ENCODE peak calls at places on chromosome 10, in ten cellular contexts. I is pancreas; U is CD8-positive, alpha-beta memory T cell; W is CD4-positive, alpha-beta T cell; B is IMR-90; X is stomach; D is MM.1S; G is colonic mucosa; F is breast epithelium; V is small intestine. K is an unnamed sample.

GRCh38 chr10:124243702-124244121 is 150.3 kb upstream of the CHST15 start:
- DNase-seq in I (no peak), U (no peak), G (no peak), X (peak; percentile 24), F (no peak), W (no peak), D (no peak), B (no peak), V (no peak), K (no peak)

GRCh38 chr10:19480296-19480695 is 335.9 kb upstream of the PLXDC2 start:
- DNase-seq in U (no peak), G (no peak), F (no peak), W (no peak), X (no peak), I (no peak), V (peak; percentile 15), B (peak; percentile 6), D (no peak), K (no peak)

GRCh38 chr10:58641708-58642107 is 129.0 kb downstream of the BICC1 start:
- DNase-seq in B (peak; percentile 88), G (no peak), U (no peak), F (no peak), I (no peak), X (no peak), D (no peak), V (no peak), W (no peak), K (no peak)

GRCh38 chr10:73368238-73368637 is 9.6 kb upstream of the CFAP70 start:
- DNase-seq in W (no peak), F (no peak), B (no peak), U (no peak), X (no peak), I (no peak), V (no peak), G (no peak), D (no peak), K (no peak)

GRCh38 chr10:73060738-73061635 is 35.7 kb downstream of the P4HA1 start:
- DNase-seq in W (no peak), I (no peak), B (peak; percentile 8), X (no peak), G (no peak), U (no peak), D (peak; percentile 73), V (peak; percentile 70), F (no peak), K (no peak)

GRCh38 chr10:114577133-114577532 is 80.9 kb downstream of the ABLIM1 start:
- DNase-seq in F (no peak), D (no peak), B (peak; percentile 93), I (no peak), W (no peak), V (no peak), U (no peak), X (no peak), G (no peak), K (no peak)

GRCh38 chr10:70984986-70985719 is 96.8 kb upstream of the PCBD1 start:
- DNase-seq in G (no peak), U (no peak), I (no peak), B (no peak), V (no peak), F (no peak), W (no peak), D (no peak), X (no peak), K (no peak)

GRCh38 chr10:69650589-69651261 is 20.7 kb downstream of the FAM241B start:
- DNase-seq in D (no peak), F (no peak), U (peak; percentile 9), I (no peak), G (no peak), W (no peak), V (no peak), B (no peak), X (no peak), K (no peak)

GRCh38 chr10:70617798-70618568 is 15.4 kb upstream of the PRF1 start:
- DNase-seq in G (no peak), V (no peak), D (no peak), F (no peak), W (no peak), I (no peak), X (no peak), U (no peak), B (peak; percentile 44), K (no peak)

GRCh38 chr10:101063548-101064414 is 2.0 kb downstream of the KAZALD1 start:
- DNase-seq in X (no peak), U (no peak), I (no peak), G (no peak), D (peak; percentile 3), V (no peak), F (no peak), W (no peak), B (no peak), K (no peak)

GRCh38 chr10:43209651-43210141 is 57.2 kb downstream of the RASGEF1A start:
- DNase-seq in F (peak; percentile 46), W (no peak), I (no peak), U (no peak), B (no peak), D (no peak), G (no peak), V (no peak), X (no peak), K (peak; percentile 5)

DNA sequence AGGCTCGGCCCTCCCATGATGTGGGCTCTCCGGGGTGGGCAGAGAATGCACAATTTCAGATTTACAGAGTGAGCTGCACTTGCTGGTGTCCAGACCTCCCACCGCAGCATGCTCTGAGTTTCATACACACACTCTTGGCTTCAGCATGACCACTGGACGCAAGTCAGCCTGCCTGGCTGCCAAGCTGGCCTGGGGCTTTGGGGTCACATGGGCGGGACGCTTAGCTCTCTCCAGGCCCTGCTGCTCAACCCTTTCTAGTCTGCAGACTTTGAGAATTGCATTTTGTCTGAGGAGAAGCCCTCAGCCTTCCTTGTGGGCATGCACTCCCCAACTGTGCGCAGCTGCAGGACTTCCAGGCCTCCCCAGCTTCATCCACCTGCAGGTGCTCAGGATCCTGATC is 5.7 kb downstream of the CYP2E1 start:
- DNase-seq in G (no peak), U (no peak), V (no peak), X (no peak), F (no peak), D (no peak), B (no peak), W (no peak), I (no peak), K (no peak)
- H3K9me3 ChIP-seq in G (no peaks in the 10 kb centered on the region), U (no peaks in the 10 kb centered on the region), V (no peaks in the 10 kb centered on the region), X (no peaks in the 10 kb centered on the region), F (no peaks in the 10 kb centered on the region), D (no peaks in the 10 kb centered on the region), B (no peaks in the 10 kb centered on the region), W (no peaks in the 10 kb centered on the region), I (no peaks in the 10 kb centered on the region), K (no peaks in the 10 kb centered on the region)

GRCh38 chr10:105990529-105990928 is 1174.0 kb downstream of the SORCS1 start:
- DNase-seq in G (no peak), I (no peak), D (no peak), V (no peak), W (no peak), B (no peak), F (no peak), X (no peak), U (no peak), K (no peak)

GRCh38 chr10:105989995-105990394 is 1174.5 kb downstream of the SORCS1 start:
- DNase-seq in D (no peak), V (no peak), I (no peak), U (no peak), F (no peak), X (no peak), B (no peak), W (no peak), G (no peak), K (no peak)

GRCh38 chr10:105992928-105993327 is 1171.6 kb downstream of the SORCS1 start:
- DNase-seq in B (no peak), D (no peak), G (no peak), X (no peak), I (no peak), U (no peak), V (no peak), W (no peak), F (no peak), K (no peak)

DNA sequence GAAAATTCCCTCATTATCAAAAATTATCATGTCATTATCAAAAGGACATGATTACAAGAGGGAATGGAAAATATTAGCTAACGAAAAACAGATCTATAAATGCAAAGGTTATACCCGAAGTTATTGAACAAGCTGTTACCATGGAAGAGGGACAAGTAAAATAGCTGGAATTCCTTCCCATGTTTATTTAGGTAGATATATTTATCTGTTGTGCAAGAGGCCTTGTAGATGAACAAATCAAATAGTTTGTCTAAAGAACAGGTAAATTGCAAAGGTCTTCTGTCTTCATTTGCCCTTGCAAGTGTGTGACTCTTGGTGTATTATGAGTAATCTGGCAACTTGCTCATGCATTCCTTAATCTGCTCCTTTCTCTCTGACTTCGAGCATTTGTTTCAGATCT is 1170.9 kb downstream of the SORCS1 start:
- DNase-seq in B (no peak), W (no peak), F (no peak), X (no peak), D (no peak), I (no peak), U (no peak), G (no peak), V (no peak), K (no peak)
- H3K9me3 ChIP-seq in B (peaks cover 11% of the 10 kb centered on the region), W (no peaks in the 10 kb centered on the region), F (no peaks in the 10 kb centered on the region), X (no peaks in the 10 kb centered on the region), D (no peaks in the 10 kb centered on the region), I (no peaks in the 10 kb centered on the region), U (no peaks in the 10 kb centered on the region), G (no peaks in the 10 kb centered on the region), V (no peaks in the 10 kb centered on the region), K (no peaks in the 10 kb centered on the region)

DNA sequence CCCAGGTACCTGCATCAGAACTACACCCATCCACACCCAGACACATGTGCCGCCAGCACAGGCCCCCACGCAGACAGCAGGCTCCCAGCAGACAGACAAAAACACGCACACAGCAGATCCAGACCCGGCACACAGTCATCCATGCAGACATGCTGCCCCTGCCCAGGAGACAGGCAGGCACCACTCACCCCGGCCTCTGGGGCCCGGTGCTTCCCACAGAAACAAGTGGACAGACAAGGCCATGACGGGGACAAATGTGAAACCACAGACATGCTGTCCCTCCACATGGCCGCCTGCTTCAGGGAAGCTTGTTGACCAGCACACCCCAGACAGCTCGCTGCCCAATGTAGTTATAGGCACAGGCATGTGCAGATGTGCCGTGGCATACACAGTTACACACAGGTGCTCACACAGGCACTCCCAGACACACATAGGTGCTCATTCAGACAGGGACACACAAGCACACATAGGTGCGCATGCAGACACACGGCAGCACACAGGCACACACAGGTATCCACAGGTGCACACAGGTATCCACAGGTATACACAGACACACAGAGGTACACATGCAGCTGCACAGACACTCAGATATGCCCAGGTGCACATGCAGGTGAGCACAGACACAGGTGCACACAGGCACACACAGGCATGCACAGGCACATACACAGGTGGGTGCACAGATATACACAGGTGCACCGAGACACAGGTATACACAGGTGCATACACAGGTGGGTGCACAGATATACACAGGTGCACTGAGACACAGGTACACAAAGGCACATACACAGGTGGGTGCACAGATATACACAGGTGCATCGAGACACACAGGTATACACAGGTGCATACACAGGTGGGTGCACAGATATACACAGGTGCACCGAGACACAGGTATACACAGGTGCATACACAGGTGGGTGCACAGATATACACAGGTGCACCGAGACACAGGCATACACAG is 10.5 kb upstream of the SCART1 start:
- DNase-seq in X (no peak), U (no peak), B (no peak), W (no peak), D (no peak), G (peak; percentile 10), V (no peak), F (peak; percentile 33), I (no peak), K (no peak)
- H3K9me3 ChIP-seq in X (peaks cover 31% of the 10 kb centered on the region), U (peaks cover 4% of the 10 kb centered on the region), B (peaks cover 14% of the 10 kb centered on the region), W (peaks cover 19% of the 10 kb centered on the region), D (no peaks in the 10 kb centered on the region), G (peaks cover 10% of the 10 kb centered on the region), V (no peaks in the 10 kb centered on the region), F (peaks cover 33% of the 10 kb centered on the region), I (no peaks in the 10 kb centered on the region), K (peaks cover 3% of the 10 kb centered on the region)

GRCh38 chr10:102710604-102711003 is 3.6 kb downstream of the ARL3 start:
- DNase-seq in W (no peak), F (no peak), U (no peak), B (peak; percentile 89), X (no peak), I (no peak), G (no peak), D (no peak), V (no peak), K (no peak)
- H3K9me3 ChIP-seq in W (no peaks in the 10 kb centered on the region), F (no peaks in the 10 kb centered on the region), U (no peaks in the 10 kb centered on the region), B (no peaks in the 10 kb centered on the region), X (no peaks in the 10 kb centered on the region), I (no peaks in the 10 kb centered on the region), G (no peaks in the 10 kb centered on the region), D (no peaks in the 10 kb centered on the region), V (no peaks in the 10 kb centered on the region), K (no peaks in the 10 kb centered on the region)